ENCODE peak calls at places on chromosomes 11 and 22, in five cellular contexts. Z is LoVo; I is activated T-cell treated with anti-CD3 and anti-CD28 coated beads, Interleukin-2, amount 50 U/mL, for 72 hours; J is HuH-7.5; T is HEK293T. C is an unnamed sample.

GRCh38 chr22:42913874-42914510 is 56.9 kb upstream of the ARFGAP3 start:
- DNase-seq in T (no peak), I (no peak), J (peak; percentile 79), Z (no peak), C (no peak)

GRCh38 chr22:27768027-27768640 is 33.4 kb downstream of the MN1 start:
- DNase-seq in Z (no peak), I (no peak), J (no peak), T (no peak), C (no peak)

GRCh38 chr11:31607914-31608313 is 98.3 kb downstream of the ELP4 start:
- DNase-seq in Z (no peak), I (no peak), J (no peak), T (no peak), C (no peak)

GRCh38 chr22:40953446-40953845 is 2.3 kb downstream of the RBX1 start:
- DNase-seq in J (no peak), Z (no peak), I (no peak), T (no peak), C (no peak)

GRCh38 chr11:554428-554823 is 6.1 kb downstream of the LMNTD2 start:
- DNase-seq in I (no peak), J (no peak), T (no peak), Z (no peak), C (no peak)

GRCh38 chr22:42360348-42360747 is 71.9 kb downstream of the NFAM1 start:
- DNase-seq in J (no peak), Z (no peak), T (no peak), I (no peak), C (no peak)

GRCh38 chr22:42169055-42169469 is 38.5 kb upstream of the CYP2D6 start:
- DNase-seq in J (peak; percentile 82), Z (peak; percentile 31), I (peak; percentile 72), T (peak; percentile 81), C (peak; percentile 48)

GRCh38 chr22:26656896-26657851 is at the start of gene MIAT:
- DNase-seq in T (no peak), Z (no peak), I (peak; percentile 85), J (no peak), C (peak; percentile 70)

GRCh38 chr11:3120071-3120792 is 44.9 kb downstream of the OSBPL5 start:
- DNase-seq in T (no peak), I (no peak), J (no peak), Z (no peak), C (no peak)

GRCh38 chr11:112941096-112941495 is 20.1 kb upstream of the NCAM1 start:
- DNase-seq in T (no peak), J (no peak), Z (no peak), I (no peak), C (no peak)

GRCh38 chr22:49093192-49093880 is 734.3 kb downstream of the BRD1 start:
- DNase-seq in J (no peak), T (no peak), Z (no peak), I (no peak), C (no peak)

GRCh38 chr11:77126861-77127673 is 979 bp upstream of the MYO7A start:
- DNase-seq in I (peak; percentile 64), J (peak; percentile 68), Z (peak; percentile 38), T (peak; percentile 77), C (peak; percentile 50)

GRCh38 chr11:116731097-116731761 is 41.6 kb downstream of the BUD13 start:
- DNase-seq in I (no peak), Z (no peak), J (no peak), T (no peak), C (no peak)

GRCh38 chr11:126007263-126007662 is 55.4 kb downstream of the CDON start:
- DNase-seq in I (no peak), T (peak; percentile 12), J (no peak), Z (peak; percentile 36), C (no peak)

GRCh38 chr22:46619830-46620501 is at the start of gene GRAMD4:
- DNase-seq in Z (no peak), I (no peak), T (no peak), J (no peak), C (no peak)

GRCh38 chr22:23829845-23830372 is 8.9 kb downstream of the DERL3 start:
- DNase-seq in I (no peak), T (no peak), J (no peak), Z (no peak), C (no peak)

GRCh38 chr11:10379433-10379832 is 74.6 kb downstream of the ADM start:
- DNase-seq in J (no peak), I (no peak), Z (no peak), T (no peak), C (no peak)

GRCh38 chr11:32581556-32581955 is 2.1 kb upstream of the EIF3M start:
- DNase-seq in J (no peak), I (no peak), Z (no peak), T (no peak), C (no peak)

GRCh38 chr11:61082161-61082870 is 20.0 kb upstream of the CD5 start:
- DNase-seq in T (no peak), Z (peak; percentile 11), I (no peak), J (no peak), C (no peak)

GRCh38 chr11:99268895-99269294 is 248.1 kb downstream of the CNTN5 start:
- DNase-seq in I (no peak), T (no peak), Z (no peak), J (no peak), C (no peak)

GRCh38 chr22:37331034-37331428 is 48.7 kb downstream of the CYTH4 start:
- DNase-seq in Z (no peak), I (no peak), J (no peak), T (no peak), C (no peak)

GRCh38 chr11:86091566-86091965 is 22.7 kb upstream of the PICALM start:
- DNase-seq in I (no peak), J (no peak), T (no peak), Z (no peak), C (no peak)

GRCh38 chr11:93490996-93491618 is 52.1 kb downstream of the SMCO4 start:
- DNase-seq in Z (no peak), J (no peak), T (no peak), I (no peak), C (no peak)

GRCh38 chr11:45390407-45390806 is 104.3 kb upstream of the SYT13 start:
- DNase-seq in I (no peak), Z (no peak), T (no peak), J (no peak), C (no peak)

GRCh38 chr11:61007383-61007970 is 36.0 kb downstream of the CD6 start:
- DNase-seq in J (no peak), I (no peak), T (no peak), Z (no peak), C (no peak)

GRCh38 chr11:73323464-73323863 is 15.4 kb downstream of the ARHGEF17 start:
- DNase-seq in I (no peak), Z (no peak), T (peak; percentile 26), J (no peak), C (no peak)

GRCh38 chr11:89566972-89567371 is 75.8 kb upstream of the NOX4 start:
- DNase-seq in Z (no peak), J (no peak), T (no peak), I (no peak), C (no peak)

GRCh38 chr11:32297629-32298028 is 137.7 kb downstream of the WT1 start:
- DNase-seq in Z (peak; percentile 37), J (no peak), T (peak; percentile 45), I (no peak), C (no peak)

GRCh38 chr11:31968774-31969433 is 122.0 kb upstream of the RCN1 start:
- DNase-seq in T (no peak), J (no peak), Z (no peak), I (no peak), C (no peak)